ENCODE peak calls at places on chromosomes 6 and 20, in six cellular contexts. One of them, this sample, is unnamed.
A peak's percentile ranks its signal among the peaks of the same experiment; 100 is the strongest.

GRCh38 chr6:148044261-148044731 is 298.3 kb upstream of the SASH1 start:
- DNase-seq in fibroblast of the aortic adventitia: no peak
- DNase-seq in SHP77 treated with DMSO at 0.1 percent for 48 hours: no peak
- DNase-seq in SW 1271: no peak
- DNase-seq in nephron progenitor cell: no peak
- DNase-seq in lower lobe of right lung: no peak
- DNase-seq in this sample: no peak

GRCh38 chr20:38674178-38675133 is 49.8 kb upstream of the SLC32A1 start:
- DNase-seq in fibroblast of the aortic adventitia: peak; percentile 36
- DNase-seq in SHP77 treated with DMSO at 0.1 percent for 48 hours: no peak
- DNase-seq in SW 1271: peak; percentile 73
- DNase-seq in nephron progenitor cell: peak; percentile 95
- DNase-seq in lower lobe of right lung: no peak
- DNase-seq in this sample: peak; percentile 57

GRCh38 chr20:36493801-36494114 is 47.6 kb upstream of the MYL9 start:
- DNase-seq in fibroblast of the aortic adventitia: peak; percentile 85
- DNase-seq in SHP77 treated with DMSO at 0.1 percent for 48 hours: no peak
- DNase-seq in SW 1271: no peak
- DNase-seq in nephron progenitor cell: no peak
- DNase-seq in lower lobe of right lung: no peak
- DNase-seq in this sample: peak; percentile 64

GRCh38 chr6:161438430-161439030 is 164.7 kb upstream of the AGPAT4 start:
- DNase-seq in fibroblast of the aortic adventitia: no peak
- DNase-seq in SHP77 treated with DMSO at 0.1 percent for 48 hours: no peak
- DNase-seq in SW 1271: no peak
- DNase-seq in nephron progenitor cell: no peak
- DNase-seq in lower lobe of right lung: no peak
- DNase-seq in this sample: no peak

GRCh38 chr6:168302534-168302933 is 17.0 kb downstream of the DACT2 start:
- DNase-seq in fibroblast of the aortic adventitia: no peak
- DNase-seq in SHP77 treated with DMSO at 0.1 percent for 48 hours: no peak
- DNase-seq in SW 1271: no peak
- DNase-seq in nephron progenitor cell: no peak
- DNase-seq in lower lobe of right lung: no peak
- DNase-seq in this sample: no peak

GRCh38 chr6:71502961-71503360 is 214.3 kb downstream of the OGFRL1 start:
- DNase-seq in fibroblast of the aortic adventitia: no peak
- DNase-seq in SHP77 treated with DMSO at 0.1 percent for 48 hours: no peak
- DNase-seq in SW 1271: no peak
- DNase-seq in nephron progenitor cell: no peak
- DNase-seq in lower lobe of right lung: no peak
- DNase-seq in this sample: no peak

GRCh38 chr6:36913082-36913481 is 27.3 kb downstream of the C6orf89 start:
- DNase-seq in fibroblast of the aortic adventitia: no peak
- DNase-seq in SHP77 treated with DMSO at 0.1 percent for 48 hours: no peak
- DNase-seq in SW 1271: no peak
- DNase-seq in nephron progenitor cell: no peak
- DNase-seq in lower lobe of right lung: no peak
- DNase-seq in this sample: no peak

GRCh38 chr6:84522135-84522535 is 242.3 kb downstream of the TBX18 start:
- DNase-seq in fibroblast of the aortic adventitia: peak; percentile 91
- DNase-seq in SHP77 treated with DMSO at 0.1 percent for 48 hours: no peak
- DNase-seq in SW 1271: peak; percentile 7
- DNase-seq in nephron progenitor cell: no peak
- DNase-seq in lower lobe of right lung: no peak
- DNase-seq in this sample: peak; percentile 89

GRCh38 chr20:8524716-8525343 is 392.8 kb downstream of the PLCB1 start:
- DNase-seq in fibroblast of the aortic adventitia: no peak
- DNase-seq in SHP77 treated with DMSO at 0.1 percent for 48 hours: no peak
- DNase-seq in SW 1271: no peak
- DNase-seq in nephron progenitor cell: no peak
- DNase-seq in lower lobe of right lung: no peak
- DNase-seq in this sample: no peak

GRCh38 chr6:110449545-110449903 is 26.9 kb downstream of the SLC22A16 start:
- DNase-seq in fibroblast of the aortic adventitia: peak; percentile 5
- DNase-seq in SHP77 treated with DMSO at 0.1 percent for 48 hours: no peak
- DNase-seq in SW 1271: no peak
- DNase-seq in nephron progenitor cell: no peak
- DNase-seq in lower lobe of right lung: no peak
- DNase-seq in this sample: peak; percentile 56

GRCh38 chr20:3786126-3786484 is 435 bp downstream of the CENPB start:
- DNase-seq in fibroblast of the aortic adventitia: peak; percentile 58
- DNase-seq in SHP77 treated with DMSO at 0.1 percent for 48 hours: no peak
- DNase-seq in SW 1271: peak; percentile 54
- DNase-seq in nephron progenitor cell: peak; percentile 48
- DNase-seq in lower lobe of right lung: peak; percentile 77
- DNase-seq in this sample: peak; percentile 70

GRCh38 chr20:50691585-50692552 is 527 bp upstream of the RIPOR3 start:
- DNase-seq in fibroblast of the aortic adventitia: peak; percentile 68
- DNase-seq in SHP77 treated with DMSO at 0.1 percent for 48 hours: no peak
- DNase-seq in SW 1271: no peak
- DNase-seq in nephron progenitor cell: peak; percentile 33
- DNase-seq in lower lobe of right lung: no peak
- DNase-seq in this sample: peak; percentile 61

GRCh38 chr6:163950159-163950558 is 535.6 kb downstream of the QKI start:
- DNase-seq in fibroblast of the aortic adventitia: no peak
- DNase-seq in SHP77 treated with DMSO at 0.1 percent for 48 hours: no peak
- DNase-seq in SW 1271: no peak
- DNase-seq in nephron progenitor cell: no peak
- DNase-seq in lower lobe of right lung: no peak
- DNase-seq in this sample: peak; percentile 10

GRCh38 chr20:57435498-57436222 is 44.5 kb downstream of the RBM38 start:
- DNase-seq in fibroblast of the aortic adventitia: no peak
- DNase-seq in SHP77 treated with DMSO at 0.1 percent for 48 hours: peak; percentile 90
- DNase-seq in SW 1271: no peak
- DNase-seq in nephron progenitor cell: no peak
- DNase-seq in lower lobe of right lung: peak; percentile 87
- DNase-seq in this sample: no peak